ENCODE peak calls at places on chromosomes 6 and 20, in six cellular contexts. K, E, C, Q, Z and F are unnamed samples. For H3K27me3 and H3K4me1, the result is how much of the 10 kb centered on the place peaks cover.

GRCh38 chr20:24610341-24611115 is 141.1 kb downstream of the SYNDIG1 start:
- DNase-seq in K (peak), E (no peak), C (no peak), Q (no peak), Z (peak), F (no peak)

GRCh38 chr6:85923013-85923430 is 280.3 kb upstream of the SYNCRIP start:
- DNase-seq in K (peak), E (peak), C (no peak), Q (peak), Z (peak), F (peak)

GRCh38 chr20:44809380-44810060 is 826 bp downstream of the RIMS4 start:
- DNase-seq in K (peak), E (no peak), C (no peak), Q (no peak), Z (peak), F (no peak)

GRCh38 chr6:79215233-79215824 is 19.2 kb downstream of the HMGN3 start:
- DNase-seq in K (peak), E (no peak), C (no peak), Q (peak), Z (peak), F (no peak)

GRCh38 chr20:5188736-5189135 is 61.9 kb downstream of the CDS2 start:
- DNase-seq in K (no peak), E (no peak), C (no peak), Q (no peak), Z (no peak), F (no peak)

GRCh38 chr6:7974932-7975763 is 64.6 kb upstream of the TXNDC5 start:
- DNase-seq in K (no peak), E (no peak), C (peak), Q (peak), Z (peak), F (no peak)

GRCh38 chr6:144578385-144579350 is 293.5 kb downstream of the UTRN start:
- DNase-seq in K (no peak), E (no peak), C (no peak), Q (no peak), Z (no peak), F (peak)

GRCh38 chr6:98695076-98695816 is 139.1 kb upstream of the POU3F2 start:
- DNase-seq in K (no peak), E (no peak), C (no peak), Q (no peak), Z (no peak), F (no peak)

GRCh38 chr6:43317968-43318367 is 9.3 kb upstream of the CRIP3 start:
- DNase-seq in K (no peak), E (no peak), C (no peak), Q (no peak), Z (no peak), F (no peak)

GRCh38 chr20:8394308-8394945 is 262.4 kb downstream of the PLCB1 start:
- DNase-seq in K (no peak), E (peak), C (no peak), Q (peak), Z (no peak), F (no peak)

GRCh38 chr6:24974182-24975171 is 38.7 kb upstream of the RIPOR2 start:
- DNase-seq in K (no peak), E (no peak), C (no peak), Q (no peak), Z (no peak), F (no peak)

GRCh38 chr6:52909131-52909530 is 367 bp downstream of the GSTA3 start:
- DNase-seq in K (no peak), E (no peak), C (no peak), Q (no peak), Z (no peak), F (no peak)

GRCh38 chr6:75409286-75409685 is 84.3 kb downstream of the FILIP1 start:
- DNase-seq in K (no peak), E (no peak), C (no peak), Q (no peak), Z (no peak), F (no peak)

GRCh38 chr6:145067430-145067829 is 667.9 kb downstream of the EPM2A start:
- DNase-seq in K (no peak), E (no peak), C (no peak), Q (no peak), Z (no peak), F (no peak)

GRCh38 chr6:26389349-26389799 is 6.5 kb downstream of the BTN2A2 start:
- DNase-seq in K (peak), E (no peak), C (no peak), Q (no peak), Z (peak), F (no peak)

GRCh38 chr6:84853901-84854300 is 89.5 kb upstream of the TBX18 start:
- DNase-seq in K (no peak), E (no peak), C (no peak), Q (no peak), Z (no peak), F (no peak)

GRCh38 chr6:167672738-167673137 is 154.0 kb upstream of the AFDN start:
- DNase-seq in K (no peak), E (no peak), C (no peak), Q (no peak), Z (no peak), F (no peak)

GRCh38 chr6:167762259-167762962 is 64.3 kb upstream of the AFDN start:
- DNase-seq in K (no peak), E (no peak), C (no peak), Q (no peak), Z (no peak), F (no peak)

GRCh38 chr6:118899948-118900347 is 6.0 kb downstream of the ASF1A start:
- DNase-seq in K (peak), E (no peak), C (no peak), Q (no peak), Z (no peak), F (no peak)

GRCh38 chr6:111846061-111846460 is 27.2 kb downstream of the FYN start:
- DNase-seq in K (no peak), E (no peak), C (no peak), Q (no peak), Z (no peak), F (no peak)

GRCh38 chr6:12601881-12602280 is 114.7 kb upstream of the PHACTR1 start:
- DNase-seq in K (no peak), E (no peak), C (no peak), Q (no peak), Z (no peak), F (no peak)

GRCh38 chr6:12288844-12289654 is 1.1 kb upstream of the EDN1 start:
- DNase-seq in K (peak), E (peak), C (peak), Q (peak), Z (peak), F (peak)

GRCh38 chr6:143176090-143177021 is 115.7 kb downstream of the AIG1 start:
- DNase-seq in K (peak), E (no peak), C (no peak), Q (peak), Z (peak), F (no peak)

GRCh38 chr20:14918281-14918680 is 580.9 kb upstream of the FLRT3 start:
- DNase-seq in K (no peak), E (no peak), C (no peak), Q (no peak), Z (no peak), F (no peak)

GRCh38 chr20:60959971-60960370 is 292.1 kb upstream of the CDH4 start:
- DNase-seq in K (no peak), E (no peak), C (no peak), Q (no peak), Z (no peak), F (no peak)

GRCh38 chr20:60957621-60958020 is 294.4 kb upstream of the CDH4 start:
- DNase-seq in K (no peak), E (no peak), C (no peak), Q (no peak), Z (no peak), F (no peak)

GRCh38 chr20:60962367-60963045 is 289.6 kb upstream of the CDH4 start:
- DNase-seq in K (no peak), E (peak), C (no peak), Q (no peak), Z (no peak), F (no peak)

GRCh38 chr20:60961551-60961950 is 290.5 kb upstream of the CDH4 start:
- DNase-seq in K (no peak), E (no peak), C (no peak), Q (no peak), Z (no peak), F (no peak)

GRCh38 chr20:60960500-60960899 is 291.6 kb upstream of the CDH4 start:
- DNase-seq in K (no peak), E (no peak), C (no peak), Q (no peak), Z (no peak), F (no peak)
- H3K27me3 ChIP-seq in K (under half), E (under half), C (under half), Q (under half), Z (under half), F (under half)

DNA sequence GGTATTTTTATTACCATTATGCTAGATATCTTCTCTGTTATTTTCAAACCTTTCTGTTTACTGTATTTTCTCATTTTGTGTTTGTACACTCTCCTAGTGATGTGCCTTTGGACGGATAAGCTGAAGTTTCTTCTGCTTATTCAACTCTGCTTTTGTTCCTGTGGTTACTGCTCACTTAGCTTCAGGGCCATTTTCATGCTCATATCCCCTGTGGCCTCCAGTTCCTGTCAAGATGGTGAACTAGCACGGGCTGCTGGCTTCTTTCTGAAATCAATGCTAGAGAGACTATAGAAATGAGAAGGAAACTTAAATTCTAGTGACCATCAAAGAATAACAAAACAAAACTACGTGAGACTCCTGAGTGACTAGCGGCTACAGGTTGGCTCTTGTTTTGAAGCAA is 6.8 kb upstream of the CST8 start:
- DNase-seq in K (no peak), E (no peak), C (no peak), Q (no peak), Z (no peak), F (no peak)
- H3K4me1 ChIP-seq in K (under half), E (under half), C (under half), Q (under half), Z (under half), F (under half)

GRCh38 chr6:38783436-38784228 is 68.5 kb downstream of the DNAH8 start:
- DNase-seq in K (peak), E (no peak), C (no peak), Q (no peak), Z (no peak), F (peak)
- H3K4me3 ChIP-seq in K (peak), E (no peak), C (no peak), Q (no peak), Z (no peak), F (no peak)

GRCh38 chr20:61805365-61805764 is 260.3 kb downstream of the TAF4 start:
- DNase-seq in K (no peak), E (no peak), C (no peak), Q (no peak), Z (no peak), F (no peak)

GRCh38 chr20:61803416-61803902 is 262.2 kb downstream of the TAF4 start:
- DNase-seq in K (no peak), E (no peak), C (no peak), Q (peak), Z (no peak), F (no peak)

GRCh38 chr20:61804896-61805295 is 260.8 kb downstream of the TAF4 start:
- DNase-seq in K (no peak), E (no peak), C (no peak), Q (peak), Z (no peak), F (no peak)

GRCh38 chr20:61802721-61803311 is 262.9 kb downstream of the TAF4 start:
- DNase-seq in K (no peak), E (no peak), C (no peak), Q (no peak), Z (no peak), F (no peak)

GRCh38 chr20:61803903-61804804 is 261.5 kb downstream of the TAF4 start:
- DNase-seq in K (no peak), E (no peak), C (no peak), Q (no peak), Z (peak), F (no peak)
- H3K27me3 ChIP-seq in K (under half), E (half or more), C (under half), Q (under half), Z (under half), F (under half)

DNA sequence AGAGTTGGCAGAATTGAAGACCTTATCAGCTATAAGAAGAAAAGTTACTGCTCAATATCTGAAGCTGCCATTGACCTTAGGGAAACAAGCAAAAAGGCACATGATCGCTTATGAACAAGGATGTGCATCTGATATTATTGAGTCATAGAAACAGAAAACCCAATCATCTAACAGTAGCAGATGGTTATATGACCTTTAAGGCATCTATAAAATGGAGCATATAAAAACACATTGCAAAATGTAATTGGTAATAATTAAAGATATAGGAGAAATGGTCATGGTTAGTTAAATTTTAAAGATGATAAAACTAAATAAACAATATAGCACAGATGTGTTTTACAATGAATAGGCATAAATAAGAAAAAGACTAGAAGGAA is 260.1 kb upstream of the TAB2 start:
- DNase-seq in K (no peak), E (no peak), C (no peak), Q (no peak), Z (no peak), F (no peak)
- H3K4me1 ChIP-seq in K (under half), E (under half), C (under half), Q (under half), Z (under half), F (under half)

GRCh38 chr6:33213989-33214335 is 5.7 kb downstream of the RING1 start:
- DNase-seq in K (no peak), E (no peak), C (no peak), Q (no peak), Z (no peak), F (no peak)
- H3K4me3 ChIP-seq in K (peak), E (no peak), C (no peak), Q (peak), Z (no peak), F (no peak)

GRCh38 chr20:38133680-38134426 is 31.2 kb downstream of the TGM2 start:
- DNase-seq in K (no peak), E (no peak), C (no peak), Q (no peak), Z (no peak), F (no peak)
- H3K27me3 ChIP-seq in K (under half), E (under half), C (under half), Q (under half), Z (under half), F (under half)

GRCh38 chr6:109021870-109022269 is 72.8 kb downstream of the SESN1 start:
- DNase-seq in K (peak), E (no peak), C (no peak), Q (no peak), Z (no peak), F (no peak)
- H3K4me1 ChIP-seq in K (under half), E (under half), C (under half), Q (under half), Z (under half), F (under half)

GRCh38 chr6:132816665-132817064 is 2.3 kb downstream of the RPS12 start:
- DNase-seq in K (no peak), E (no peak), C (no peak), Q (peak), Z (no peak), F (no peak)

GRCh38 chr6:132819405-132820145 is 5.2 kb downstream of the RPS12 start:
- DNase-seq in K (peak), E (no peak), C (no peak), Q (peak), Z (no peak), F (no peak)

GRCh38 chr6:132817554-132818403 is 3.4 kb downstream of the RPS12 start:
- DNase-seq in K (no peak), E (no peak), C (no peak), Q (no peak), Z (no peak), F (no peak)

GRCh38 chr6:132818404-132819359 is 4.3 kb downstream of the RPS12 start:
- DNase-seq in K (peak), E (no peak), C (no peak), Q (peak), Z (no peak), F (no peak)

DNA sequence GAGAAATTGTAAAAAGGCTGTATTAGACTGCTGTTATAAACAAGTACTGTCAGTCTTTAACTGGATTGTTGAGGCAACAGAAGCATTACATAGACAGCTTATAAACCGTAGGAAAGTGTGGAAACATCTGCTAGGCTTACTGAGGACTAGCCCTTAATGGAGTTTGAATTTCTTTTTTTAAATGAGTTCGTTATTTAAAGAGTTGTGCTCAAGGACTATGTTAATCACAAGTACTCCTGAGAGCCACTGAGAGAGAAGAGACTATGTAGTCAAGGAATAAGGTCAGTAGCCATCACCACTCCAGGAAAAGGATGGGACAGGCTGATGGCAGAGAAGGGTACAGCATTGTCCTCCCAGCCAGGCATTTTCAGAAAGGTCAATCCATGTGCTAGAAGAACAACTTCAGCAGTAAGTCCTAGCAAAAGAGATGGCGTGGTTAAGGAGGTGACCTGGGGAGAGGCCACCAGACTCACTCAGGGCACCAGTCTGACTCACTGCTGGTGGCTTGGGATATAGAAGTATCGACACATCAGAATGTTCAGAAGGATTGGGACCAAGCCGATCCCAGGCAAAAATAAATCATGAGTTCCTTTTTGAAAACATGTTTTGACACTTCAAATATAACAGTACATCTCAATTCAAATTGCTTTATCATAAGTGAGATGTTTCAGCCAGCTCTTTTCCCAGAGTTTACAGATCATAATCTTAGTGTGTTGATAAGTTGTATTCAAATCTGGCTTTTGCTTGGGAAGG is 6.4 kb downstream of the RPS12 start:
- DNase-seq in K (peak), E (no peak), C (no peak), Q (peak), Z (peak), F (peak)
- H3K4me3 ChIP-seq in K (no peak), E (no peak), C (no peak), Q (no peak), Z (no peak), F (no peak)